ENCODE peak calls at places on chromosome 18, in eight cellular contexts. L is GDM1, N is body of pancreas, O is NCI-H774, S is foreskin fibroblast, D is mesendoderm, M is right atrium auricular region, X is EL. Z is an unnamed sample.

GRCh38 chr18:37491526-37491925 is 74.1 kb downstream of the CELF4 start:
- DNase-seq in S (no peak), L (no peak), D (no peak), X (no peak), M (no peak), N (no peak), O (no peak), Z (no peak)

GRCh38 chr18:48409591-48410094 is 460 bp upstream of the ZBTB7C start:
- DNase-seq in M (no peak), L (no peak), O (no peak), N (peak), S (peak), D (peak), X (no peak), Z (no peak)

GRCh38 chr18:5868218-5868904 is 27.0 kb downstream of the TMEM200C start:
- DNase-seq in L (peak), M (peak), S (peak), N (peak), X (peak), D (peak), O (peak), Z (peak)

GRCh38 chr18:62091487-62092120 is 95.3 kb downstream of the PIGN start:
- DNase-seq in O (no peak), N (no peak), D (no peak), M (no peak), S (no peak), X (no peak), L (no peak), Z (no peak)

GRCh38 chr18:69785466-69785865 is 162.2 kb downstream of the CD226 start:
- DNase-seq in N (no peak), S (no peak), D (no peak), M (no peak), X (no peak), L (no peak), O (no peak), Z (no peak)

GRCh38 chr18:57807336-57808117 is 4.4 kb upstream of the ATP8B1 start:
- DNase-seq in N (no peak), L (no peak), X (peak), D (no peak), M (peak), S (peak), O (no peak), Z (no peak)

GRCh38 chr18:68177807-68178702 is 536.9 kb downstream of the TMX3 start:
- DNase-seq in N (no peak), D (no peak), O (peak), M (no peak), S (peak), L (no peak), X (peak), Z (peak)

GRCh38 chr18:76144844-76145243 is 350.2 kb downstream of the ZNF516 start:
- DNase-seq in M (no peak), L (no peak), X (no peak), O (no peak), S (no peak), D (no peak), N (no peak), Z (no peak)

GRCh38 chr18:9808530-9809241 is 77.1 kb upstream of the TXNDC2 start:
- DNase-seq in M (no peak), X (peak), L (no peak), S (peak), D (peak), O (no peak), N (no peak), Z (no peak)

GRCh38 chr18:75462178-75462832 is 34.8 kb upstream of the SMIM21 start:
- DNase-seq in L (no peak), D (no peak), X (no peak), S (peak), M (no peak), O (no peak), N (no peak), Z (no peak)

GRCh38 chr18:34222025-34222395 is 2.7 kb downstream of the NOL4 start:
- DNase-seq in D (peak), O (peak), X (no peak), S (peak), N (no peak), M (no peak), L (no peak), Z (no peak)

GRCh38 chr18:29383311-29384273 is 1206.7 kb upstream of the CDH2 start:
- DNase-seq in S (no peak), X (peak), L (no peak), D (no peak), N (no peak), O (no peak), M (no peak), Z (no peak)

GRCh38 chr18:22432672-22433137 is 15.0 kb upstream of the CTAGE1 start:
- DNase-seq in N (peak), M (peak), S (peak), O (no peak), D (peak), X (peak), L (no peak), Z (no peak)

GRCh38 chr18:48841381-48842258 is 109.1 kb downstream of the SMAD7 start:
- DNase-seq in X (peak), M (peak), O (no peak), S (peak), L (no peak), N (no peak), D (peak), Z (no peak)

GRCh38 chr18:56451188-56451587 is 187.2 kb downstream of the TXNL1 start:
- DNase-seq in M (no peak), X (no peak), N (no peak), O (no peak), S (no peak), L (no peak), D (no peak), Z (no peak)

GRCh38 chr18:6613581-6613980 is 115.9 kb upstream of the ARHGAP28 start:
- DNase-seq in D (peak), S (no peak), O (no peak), M (no peak), X (no peak), L (no peak), N (no peak), Z (no peak)

GRCh38 chr18:2417861-2418610 is 153.3 kb downstream of the METTL4 start:
- DNase-seq in L (no peak), D (no peak), X (no peak), O (no peak), S (peak), M (no peak), N (no peak), Z (no peak)

GRCh38 chr18:3279201-3280185 is 17.6 kb downstream of the MYL12B start:
- DNase-seq in M (no peak), O (no peak), S (peak), X (no peak), N (no peak), D (no peak), L (no peak), Z (no peak)

GRCh38 chr18:58609536-58609993 is 19.3 kb downstream of the ALPK2 start:
- DNase-seq in O (no peak), D (no peak), S (no peak), M (no peak), N (no peak), X (no peak), L (no peak), Z (no peak)

GRCh38 chr18:10670856-10671255 is 145.0 kb downstream of the NAPG start:
- DNase-seq in X (no peak), S (no peak), D (no peak), M (no peak), N (no peak), O (no peak), L (no peak), Z (no peak)

GRCh38 chr18:27005589-27005988 is 140.1 kb upstream of the AQP4 start:
- DNase-seq in L (no peak), M (no peak), N (no peak), S (peak), X (no peak), D (peak), O (no peak), Z (no peak)

GRCh38 chr18:26022585-26022984 is 67.8 kb downstream of the SS18 start:
- DNase-seq in X (no peak), L (no peak), M (no peak), O (no peak), D (peak), N (no peak), S (no peak), Z (no peak)

GRCh38 chr18:40159141-40160017 is 1795.7 kb upstream of the PIK3C3 start:
- DNase-seq in D (peak), S (peak), X (no peak), L (peak), O (peak), M (no peak), N (no peak), Z (no peak)

GRCh38 chr18:46283895-46284295 is 179.7 kb downstream of the HAUS1 start:
- DNase-seq in S (no peak), X (no peak), L (no peak), D (peak), O (no peak), M (no peak), N (no peak), Z (no peak)

GRCh38 chr18:77119851-77120491 is 12.6 kb downstream of the MBP start:
- DNase-seq in O (no peak), D (no peak), S (no peak), M (no peak), X (no peak), N (no peak), L (no peak), Z (no peak)

GRCh38 chr18:49486617-49486958 is 446 bp downstream of the C18orf32 start:
- DNase-seq in O (no peak), L (no peak), X (no peak), D (no peak), M (no peak), S (no peak), N (no peak), Z (no peak)

GRCh38 chr18:55786651-55787272 is 198.8 kb upstream of the TCF4 start:
- DNase-seq in M (no peak), L (no peak), D (no peak), S (peak), X (no peak), N (no peak), O (no peak), Z (peak)

GRCh38 chr18:79384834-79385233 is 10.9 kb upstream of the NFATC1 start:
- DNase-seq in X (no peak), N (no peak), M (no peak), O (no peak), S (no peak), L (no peak), D (no peak), Z (no peak)

GRCh38 chr18:58522157-58522556 is 106.7 kb downstream of the ALPK2 start:
- DNase-seq in M (no peak), O (no peak), L (no peak), D (no peak), S (no peak), N (no peak), X (no peak), Z (no peak)

GRCh38 chr18:14914126-14914525 is 166.2 kb downstream of the ANKRD30B start:
- DNase-seq in M (no peak), O (no peak), X (no peak), S (no peak), D (no peak), N (no peak), L (no peak), Z (no peak)

GRCh38 chr18:75211002-75211621 is 515 bp downstream of the TSHZ1 start:
- DNase-seq in L (no peak), O (no peak), X (no peak), D (peak), M (no peak), N (no peak), S (peak), Z (no peak)

GRCh38 chr18:8501044-8501443 is 108.2 kb upstream of the RAB12 start:
- DNase-seq in X (no peak), O (peak), D (no peak), L (no peak), M (no peak), S (no peak), N (no peak), Z (no peak)

GRCh38 chr18:55522011-55522410 is 66.0 kb downstream of the TCF4 start:
- DNase-seq in M (no peak), X (no peak), D (peak), O (no peak), S (no peak), L (no peak), N (no peak), Z (no peak)

GRCh38 chr18:48572402-48573126 is 33.7 kb downstream of the CTIF start:
- DNase-seq in O (no peak), X (no peak), S (peak), D (no peak), N (no peak), L (no peak), M (no peak), Z (no peak)

GRCh38 chr18:53790817-53791216 is 433.7 kb downstream of the MBD2 start:
- DNase-seq in M (no peak), D (no peak), X (no peak), L (no peak), O (no peak), N (no peak), S (peak), Z (no peak)